ENCODE peak calls at places on chromosome X, in six cellular contexts. R, V, F, L, T and D are unnamed samples.

GRCh38 chrX:155966876-155967275 is 30.6 kb upstream of the IL9R start:
- DNase-seq in L (no peak), R (no peak), T (no peak), V (no peak), F (peak), D (no peak)

GRCh38 chrX:64427787-64428186 is 32.5 kb upstream of the MTMR8 start:
- DNase-seq in R (no peak), T (no peak), F (no peak), L (no peak), V (no peak), D (no peak)

GRCh38 chrX:120015145-120016067 is 62.1 kb downstream of the RHOXF2B start:
- DNase-seq in R (peak), F (no peak), L (no peak), T (no peak), V (no peak), D (no peak)

GRCh38 chrX:130482871-130483270 is 81.1 kb downstream of the RBMX2 start:
- DNase-seq in R (no peak), F (no peak), V (no peak), T (no peak), L (no peak), D (no peak)

GRCh38 chrX:6002056-6002455 is 226.6 kb downstream of the NLGN4X start:
- DNase-seq in L (no peak), T (no peak), V (no peak), F (no peak), R (no peak), D (no peak)

GRCh38 chrX:121106484-121107235 is 59.2 kb downstream of the GLUD2 start:
- DNase-seq in L (no peak), V (no peak), F (no peak), R (no peak), T (no peak), D (no peak)

GRCh38 chrX:136028383-136028984 is 43.2 kb downstream of the SLC9A6 start:
- DNase-seq in F (no peak), R (no peak), V (no peak), L (no peak), T (peak), D (no peak)

GRCh38 chrX:115233497-115234219 is at the start of gene LRCH2:
- DNase-seq in F (no peak), T (peak), R (peak), V (peak), L (no peak), D (peak)

GRCh38 chrX:134821370-134821769 is 163.1 kb upstream of the PLAC1 start:
- DNase-seq in V (no peak), F (no peak), T (no peak), R (no peak), L (peak), D (no peak)

DNA sequence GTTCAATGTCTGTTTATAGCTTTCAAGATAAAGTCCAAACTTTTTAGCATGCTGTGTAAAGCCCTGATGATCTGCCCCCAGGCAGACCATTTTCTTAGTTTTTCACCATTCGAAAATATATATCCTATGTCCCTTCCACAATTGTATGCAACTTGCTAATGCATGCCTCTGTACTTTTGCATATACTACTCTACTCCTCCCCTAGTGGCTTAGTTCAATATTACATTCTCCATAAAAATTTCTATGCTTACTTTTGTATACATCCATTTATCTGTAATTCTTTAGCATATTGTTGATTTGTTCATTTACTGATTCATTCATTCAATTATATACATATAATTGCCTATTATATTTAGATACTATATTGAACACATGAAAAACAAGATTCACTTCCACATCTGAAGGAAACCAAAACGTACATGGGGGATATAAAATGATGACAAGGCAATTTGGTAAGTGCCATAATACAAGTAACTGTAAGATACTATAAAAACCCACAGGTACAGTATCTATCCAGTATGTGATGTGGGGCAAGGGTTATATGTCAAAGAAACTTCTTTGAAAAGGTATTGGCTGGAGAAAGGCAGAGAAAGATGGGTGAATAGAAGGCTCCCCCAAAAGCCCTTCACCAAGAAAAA is 902.5 kb downstream of the FAM133A start:
- DNase-seq in T (no peak), F (no peak), R (no peak), L (no peak), V (no peak), D (no peak)
- TF ChIP-seq CTCF in T (no peak), F (no peak), R (no peak), L (no peak), V (no peak), D (no peak)

GRCh38 chrX:10634681-10635161 is 14.3 kb upstream of the MID1 start:
- DNase-seq in F (no peak), R (no peak), V (no peak), L (peak), T (no peak), D (no peak)
- H3K4me3 ChIP-seq in F (no peak), R (no peak), V (no peak), L (no peak), T (no peak), D (no peak)

DNA sequence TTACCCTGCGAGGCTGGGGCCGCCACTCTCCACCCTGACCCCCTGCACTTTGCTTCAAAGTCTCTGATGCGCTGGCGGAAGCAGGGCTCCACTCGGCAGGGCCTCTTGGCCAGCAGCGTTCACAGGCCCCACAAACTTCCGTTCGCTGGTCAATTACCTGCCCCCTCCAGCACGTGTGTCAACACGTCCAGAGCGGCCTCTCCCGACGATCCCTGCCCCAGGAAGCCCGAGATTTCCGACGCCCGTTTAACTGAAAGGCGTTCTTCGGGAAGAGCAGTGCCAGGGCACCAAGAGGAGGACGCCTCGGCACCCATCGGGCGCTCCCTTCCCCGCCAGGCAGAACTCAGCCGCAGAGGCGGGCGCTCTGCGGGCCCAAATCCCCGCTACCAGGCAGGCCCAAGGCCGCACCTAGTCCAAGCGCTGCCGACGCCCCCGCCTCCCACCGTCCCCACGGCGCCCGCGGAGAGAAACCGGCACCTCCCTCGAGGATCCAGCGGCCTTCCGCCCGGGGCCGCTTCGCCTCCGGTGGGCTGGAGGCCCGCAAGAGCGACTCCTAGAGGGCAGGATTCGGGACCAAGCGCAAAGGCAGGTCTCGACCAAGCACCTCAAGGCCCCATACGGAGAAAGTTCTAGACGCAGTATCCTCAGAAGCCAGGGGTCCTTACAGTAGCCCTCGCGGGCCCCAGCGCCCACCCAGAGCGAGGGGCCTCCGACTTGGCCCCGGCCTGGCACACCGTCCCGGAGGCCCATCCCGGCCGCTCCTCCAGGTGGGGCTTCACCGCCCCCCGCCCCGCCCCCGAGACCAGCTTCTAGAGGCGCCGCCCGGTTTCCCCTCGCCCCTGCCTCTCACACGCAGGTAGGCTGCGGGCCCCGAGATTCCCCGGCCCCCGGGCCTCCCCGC is 586 bp downstream of the BCAP31 start:
- DNase-seq in V (peak), L (peak), T (peak), F (peak), R (no peak), D (no peak)
- TF ChIP-seq CTCF in V (peak), L (peak), T (no peak), F (peak), R (no peak), D (peak)

DNA sequence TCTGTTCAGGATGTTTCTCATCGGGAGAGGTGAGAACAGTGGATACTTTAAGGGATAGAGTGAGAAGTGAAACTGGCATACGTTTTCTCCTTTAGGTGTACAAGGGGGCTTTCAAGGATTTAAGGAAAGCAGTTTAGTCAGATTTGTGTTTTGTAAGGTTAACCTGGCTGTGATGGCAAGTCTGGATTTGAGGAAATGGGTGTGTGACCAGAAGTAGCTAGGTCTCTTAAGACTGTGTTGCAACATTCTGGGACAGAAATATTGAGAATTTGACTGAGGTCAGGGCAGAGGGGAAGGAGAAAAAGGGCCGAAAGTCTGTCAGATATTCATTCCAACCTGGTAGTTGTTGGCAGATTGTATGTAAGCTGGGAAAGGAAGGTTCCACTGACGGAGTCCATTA is 10.4 kb upstream of the GABRE start:
- DNase-seq in L (no peak), T (no peak), R (no peak), F (no peak), V (no peak), D (no peak)
- H3K4me3 ChIP-seq in L (no peak), T (no peak), R (no peak), F (no peak), V (no peak), D (no peak)

GRCh38 chrX:2351999-2352995 is 148.5 kb downstream of the DHRSX start:
- DNase-seq in V (no peak), F (no peak), L (peak), R (no peak), T (no peak), D (no peak)
- TF ChIP-seq CTCF in V (no peak), F (no peak), L (peak), R (no peak), T (no peak), D (no peak)

DNA sequence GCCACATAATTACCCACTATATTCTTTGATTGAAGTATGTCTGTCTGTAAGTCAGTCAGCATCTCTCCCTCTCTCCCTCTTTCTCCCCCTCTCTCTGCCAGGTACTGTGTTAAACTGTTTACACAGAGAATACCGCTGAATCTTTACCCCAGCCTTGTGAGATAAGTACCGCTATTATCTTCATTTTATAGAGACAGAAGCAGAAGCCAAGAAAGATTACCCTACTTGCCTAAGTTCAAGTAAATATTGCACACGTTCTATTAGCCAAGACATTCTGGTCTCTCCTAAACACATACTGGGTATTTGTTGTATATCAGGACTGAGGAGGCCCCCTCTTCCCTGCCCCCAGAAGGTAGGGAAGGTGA is 695 bp upstream of the GPR101 start:
- DNase-seq in V (no peak), F (no peak), R (no peak), L (no peak), T (no peak), D (no peak)
- H3K4me3 ChIP-seq in V (no peak), F (no peak), R (no peak), L (no peak), T (no peak), D (no peak)

DNA sequence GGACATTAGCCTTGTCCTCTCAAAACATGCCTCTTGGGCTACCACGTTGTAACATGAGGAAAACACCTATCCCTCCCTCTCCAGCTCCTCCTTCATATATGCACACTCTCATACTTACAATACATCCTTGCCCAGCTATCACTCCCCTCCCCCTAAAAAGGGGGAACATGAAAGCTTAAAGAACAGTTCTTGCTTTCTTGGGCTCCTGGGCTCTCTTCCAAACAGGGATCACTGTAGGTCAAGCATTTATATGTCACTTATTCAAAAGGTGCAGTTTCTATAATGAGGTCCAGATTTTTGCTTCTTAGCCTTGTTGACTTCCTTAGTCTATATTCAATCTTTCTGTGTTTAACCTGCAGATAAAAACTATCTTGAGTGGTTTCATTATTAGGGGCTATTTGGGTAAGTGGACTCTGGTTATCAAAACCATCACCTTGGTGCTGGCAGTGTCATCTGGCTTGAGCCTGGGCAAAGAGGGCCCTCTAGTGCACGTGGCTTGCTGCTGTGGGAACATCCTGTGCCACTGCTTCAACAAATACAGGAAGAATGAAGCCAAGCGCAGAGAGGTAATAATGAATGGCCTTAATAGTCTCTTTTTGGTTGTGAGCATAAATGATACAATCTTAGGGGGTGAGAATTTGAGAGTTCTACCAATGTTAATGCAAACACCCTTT is 119.4 kb downstream of the AKAP4 start:
- DNase-seq in V (peak), R (no peak), T (peak), L (peak), F (peak), D (peak)
- TF ChIP-seq CTCF in V (peak), R (no peak), T (no peak), L (peak), F (no peak), D (no peak)

GRCh38 chrX:44906041-44906440 is 33.1 kb downstream of the KDM6A start:
- DNase-seq in F (no peak), L (no peak), T (no peak), R (no peak), V (no peak), D (no peak)

GRCh38 chrX:44906542-44906941 is 33.6 kb downstream of the KDM6A start:
- DNase-seq in V (no peak), R (no peak), L (no peak), T (no peak), F (no peak), D (no peak)

GRCh38 chrX:44903107-44903506 is 30.1 kb downstream of the KDM6A start:
- DNase-seq in F (no peak), V (no peak), L (peak), T (no peak), R (no peak), D (no peak)

GRCh38 chrX:44903842-44904530 is 31.0 kb downstream of the KDM6A start:
- DNase-seq in V (no peak), R (no peak), L (no peak), T (no peak), F (no peak), D (no peak)

DNA sequence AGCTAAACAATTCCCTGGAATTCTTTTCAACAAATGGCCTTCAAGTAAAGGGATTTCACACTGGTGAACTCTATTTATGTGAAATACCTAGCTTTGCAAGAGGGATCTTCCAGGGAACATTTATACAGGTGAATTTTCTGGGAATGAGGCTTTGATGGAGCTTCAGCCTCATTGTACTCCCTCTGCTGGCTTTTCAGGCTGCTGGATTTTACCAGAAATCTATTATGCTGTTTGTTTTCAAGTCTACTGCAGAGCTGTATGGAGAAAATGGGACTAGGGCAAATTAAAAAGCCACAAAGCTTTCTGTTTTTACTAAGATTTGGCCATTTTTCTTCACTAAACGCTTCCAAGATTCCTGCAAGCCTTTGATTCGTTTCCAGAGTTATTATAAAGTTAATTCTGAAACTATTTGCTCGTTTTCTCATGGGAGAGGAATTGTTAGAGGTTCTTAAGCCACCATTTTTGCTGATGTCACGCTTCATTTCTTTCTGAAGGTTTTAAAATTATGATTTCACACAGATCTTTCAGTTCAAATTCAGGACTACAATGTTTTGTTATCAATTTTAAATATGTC is 31.6 kb downstream of the KDM6A start:
- DNase-seq in F (no peak), V (no peak), T (no peak), L (no peak), R (no peak), D (no peak)
- H3K4me3 ChIP-seq in F (no peak), V (no peak), T (no peak), L (no peak), R (no peak), D (no peak)